ENCODE peak calls at places on chromosomes 5 and 9, in four cellular contexts. F is SK-N-SH, N is GM12878, I is HCT116. C is an unnamed sample.

GRCh38 chr9:99713838-99714306 is 107.8 kb upstream of the NR4A3 start:
- DNase-seq in F (no peak), N (no peak), I (no peak), C (no peak)

GRCh38 chr5:50463726-50464125 is 22.6 kb upstream of the EMB start:
- DNase-seq in F (no peak), N (no peak), I (no peak), C (no peak)

GRCh38 chr9:37964740-37965081 is 60.8 kb upstream of the SLC25A51 start:
- DNase-seq in F (no peak), N (no peak), I (no peak), C (no peak)

GRCh38 chr9:69809304-69809863 is 11.2 kb upstream of the CFAP95 start:
- DNase-seq in F (peak; percentile 20), N (no peak), I (peak; percentile 7), C (no peak)

GRCh38 chr9:5389109-5389732 is 48.5 kb downstream of the PLGRKT start:
- DNase-seq in F (no peak), N (peak; percentile 45), I (no peak), C (no peak)

GRCh38 chr5:123785160-123786001 is 273.4 kb downstream of the CSNK1G3 start:
- DNase-seq in F (peak; percentile 27), N (no peak), I (no peak), C (no peak)

GRCh38 chr5:96285823-96286222 is 147.2 kb downstream of the PCSK1 start:
- DNase-seq in F (no peak), N (no peak), I (no peak), C (no peak)

GRCh38 chr9:134381671-134382505 is 55.6 kb downstream of the RXRA start:
- DNase-seq in F (peak; percentile 65), N (no peak), I (no peak), C (no peak)

GRCh38 chr5:144230806-144231205 is 60.1 kb downstream of the KCTD16 start:
- DNase-seq in F (no peak), N (no peak), I (no peak), C (no peak)

GRCh38 chr5:137448868-137449267 is 50.3 kb downstream of the SPOCK1 start:
- DNase-seq in F (no peak), N (no peak), I (no peak), C (no peak)

GRCh38 chr5:50978903-50979302 is 312.5 kb downstream of the PARP8 start:
- DNase-seq in F (no peak), N (no peak), I (no peak), C (no peak)

GRCh38 chr9:114344692-114345091 is 15.0 kb downstream of the ORM2 start:
- DNase-seq in F (no peak), N (no peak), I (no peak), C (no peak)

GRCh38 chr5:112289465-112289864 is 129.6 kb downstream of the EPB41L4A start:
- DNase-seq in F (no peak), N (no peak), I (no peak), C (no peak)

GRCh38 chr5:87243161-87243877 is 24.4 kb upstream of the RASA1 start:
- DNase-seq in F (no peak), N (no peak), I (no peak), C (no peak)

GRCh38 chr5:169431386-169431785 is 130.4 kb upstream of the SLIT3 start:
- DNase-seq in F (no peak), N (no peak), I (no peak), C (peak; percentile 73)

GRCh38 chr9:89843591-89843990 is 238.8 kb downstream of the GADD45G start:
- DNase-seq in F (no peak), N (no peak), I (no peak), C (no peak)

GRCh38 chr9:89845862-89846261 is 241.1 kb downstream of the GADD45G start:
- DNase-seq in F (no peak), N (no peak), I (no peak), C (no peak)

GRCh38 chr9:89845321-89845720 is 240.5 kb downstream of the GADD45G start:
- DNase-seq in F (no peak), N (no peak), I (no peak), C (no peak)

GRCh38 chr9:89844075-89844474 is 239.3 kb downstream of the GADD45G start:
- DNase-seq in F (no peak), N (no peak), I (no peak), C (no peak)

DNA sequence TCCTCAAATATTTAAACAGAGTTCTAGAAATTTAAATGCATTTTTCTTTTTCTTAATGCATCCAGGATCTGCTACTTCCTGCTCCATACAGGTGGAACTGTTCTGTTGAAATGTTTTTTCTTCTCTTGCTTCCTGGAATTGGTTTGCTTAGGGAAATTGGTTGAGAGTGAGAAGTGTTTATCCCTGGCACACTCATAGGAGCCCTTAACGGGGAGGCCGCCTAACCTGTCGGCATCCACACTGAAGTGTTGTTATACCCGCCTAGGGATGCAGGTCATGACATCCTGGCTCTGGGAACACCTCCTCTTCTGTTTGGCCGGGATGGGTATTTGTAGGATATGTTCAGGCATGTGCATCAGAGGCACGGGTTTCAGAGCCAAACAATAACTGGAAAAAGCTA is 239.7 kb downstream of the GADD45G start:
- DNase-seq in F (no peak), N (no peak), I (no peak), C (no peak)
- TF ChIP-seq SIN3A in F (no peak), N (no peak), I (no peak), C (no peak)

GRCh38 chr5:168132186-168132585 is 159.3 kb upstream of the WWC1 start:
- DNase-seq in F (no peak), N (no peak), I (no peak), C (no peak)
- TF ChIP-seq SIN3A in F (no peak), N (no peak), I (no peak), C (no peak)

GRCh38 chr9:120256146-120256545 is 323.8 kb downstream of the CDK5RAP2 start:
- DNase-seq in F (no peak), N (no peak), I (no peak), C (no peak)

GRCh38 chr9:120258096-120258495 is 321.9 kb downstream of the CDK5RAP2 start:
- DNase-seq in F (no peak), N (no peak), I (no peak), C (no peak)

GRCh38 chr9:120257483-120257882 is 322.5 kb downstream of the CDK5RAP2 start:
- DNase-seq in F (no peak), N (no peak), I (no peak), C (no peak)

DNA sequence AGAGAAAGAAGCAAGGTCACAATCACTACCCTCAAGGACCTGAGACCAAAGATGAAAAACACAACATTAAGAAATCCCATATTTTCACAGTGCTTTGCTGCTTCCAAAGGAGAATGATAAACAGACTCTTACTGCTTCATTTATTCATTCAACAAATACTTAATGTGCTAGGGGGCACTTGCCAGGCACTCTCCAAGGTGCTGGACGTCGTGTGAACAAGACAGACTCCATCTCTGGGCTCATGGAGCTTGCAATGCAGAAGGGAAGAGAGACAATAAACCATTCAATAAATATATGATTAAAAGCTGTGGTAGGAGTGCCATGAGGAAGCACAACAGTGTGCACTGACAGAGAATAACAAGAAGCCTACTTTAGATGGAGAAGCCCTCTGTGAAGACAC is 327.7 kb downstream of the CDK5RAP2 start:
- DNase-seq in F (no peak), N (no peak), I (no peak), C (no peak)
- TF ChIP-seq SIN3A in F (no peak), N (no peak), I (no peak), C (no peak)

DNA sequence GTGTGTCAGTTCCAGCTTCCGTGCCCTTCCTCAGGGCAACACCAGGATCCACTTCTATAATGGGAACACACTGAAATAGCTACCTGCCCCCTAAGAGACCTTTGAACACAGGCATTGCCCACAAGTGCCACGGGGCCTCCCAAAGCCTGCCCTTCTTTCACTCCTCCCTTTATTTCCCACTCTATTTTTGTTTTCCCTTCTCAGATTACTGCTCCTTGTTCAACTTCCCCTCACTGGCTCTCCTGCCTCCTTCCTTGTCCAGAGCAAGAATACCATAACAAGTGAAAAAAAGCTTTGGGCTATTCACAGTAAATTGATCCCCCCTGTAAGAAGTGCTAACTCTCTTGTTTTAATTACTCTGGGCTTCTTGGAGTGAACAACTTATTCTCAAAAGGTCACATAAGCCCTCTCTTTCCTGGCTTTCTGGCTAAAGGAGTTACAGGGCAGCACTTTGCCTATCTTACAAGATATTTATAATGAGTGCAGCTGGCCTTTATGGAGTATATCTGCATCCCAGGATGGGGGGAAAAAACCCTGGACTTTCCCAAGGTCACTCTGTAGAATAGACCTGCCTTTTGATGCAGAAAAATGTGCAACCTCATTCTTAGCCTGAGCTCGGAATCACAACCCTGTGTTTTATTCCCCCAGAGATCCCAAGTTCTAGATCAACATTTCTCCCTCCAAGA is 11.3 kb downstream of the CTXN3 start:
- DNase-seq in F (no peak), N (no peak), I (no peak), C (no peak)
- TF ChIP-seq SIN3A in F (no peak), N (no peak), I (no peak), C (no peak)

GRCh38 chr9:77271023-77271690 is 93.8 kb downstream of the VPS13A start:
- DNase-seq in F (no peak), N (no peak), I (no peak), C (no peak)
- TF ChIP-seq SIN3A in F (no peak), N (no peak), I (no peak), C (no peak)

DNA sequence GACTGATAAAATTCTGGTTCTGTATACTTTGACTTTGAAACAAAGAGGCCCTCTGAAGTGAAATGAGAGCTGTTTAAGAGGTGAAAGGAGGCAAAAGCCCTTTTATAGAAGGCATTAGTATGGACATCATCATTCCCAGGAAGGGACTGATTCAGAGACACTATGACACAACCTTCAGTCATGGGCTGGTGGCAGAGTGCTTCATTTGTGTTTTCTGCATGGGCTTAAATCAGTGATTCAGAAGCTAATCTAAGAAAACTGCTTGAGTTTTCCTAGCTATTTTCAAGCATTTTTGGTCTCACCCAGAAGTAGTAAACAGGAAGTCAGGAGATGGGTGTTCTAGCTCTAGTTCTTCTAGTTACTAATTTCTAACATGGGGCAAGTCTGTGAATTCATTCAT is 288.9 kb downstream of the TRPM3 start:
- DNase-seq in F (no peak), N (no peak), I (no peak), C (no peak)
- TF ChIP-seq SIN3A in F (no peak), N (no peak), I (no peak), C (no peak)

DNA sequence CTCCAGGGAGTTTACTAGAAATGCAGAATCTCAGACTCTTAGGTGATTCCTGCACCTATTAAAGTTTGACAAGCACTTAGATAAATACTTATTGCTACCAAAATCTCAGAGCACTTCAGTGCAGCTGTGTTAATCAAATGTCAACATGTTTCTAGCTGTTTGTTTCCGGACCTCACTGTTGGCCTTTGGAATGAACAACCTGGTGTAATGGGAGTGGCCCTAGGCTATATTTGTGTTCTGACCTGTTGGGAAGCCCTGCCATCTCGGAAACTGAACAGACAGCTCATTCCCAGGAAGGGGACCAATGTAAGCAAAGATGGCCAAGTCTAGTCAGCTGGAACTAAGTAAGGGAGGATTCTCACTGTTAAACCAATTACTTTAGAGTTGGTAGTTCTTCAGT is 145.0 kb upstream of the SLC28A3 start:
- DNase-seq in F (no peak), N (no peak), I (no peak), C (no peak)
- TF ChIP-seq SIN3A in F (no peak), N (no peak), I (no peak), C (no peak)

GRCh38 chr9:109856785-109857184 is 76.8 kb downstream of the PALM2AKAP2 start:
- DNase-seq in F (no peak), N (no peak), I (peak; percentile 28), C (no peak)
- TF ChIP-seq SIN3A in F (no peak), N (no peak), I (no peak), C (no peak)

C was measured in Panc1.